ENCODE peak calls at places on chromosome 22, in eight cellular contexts. One of them, this sample, is unnamed.

GRCh38 chr22:22663861-22664800 is 19.7 kb downstream of the GGTLC2 start:
- DNase-seq in small intestine: no peak
- DNase-seq in globus pallidus: no peak
- DNase-seq in activated CD4-positive, alpha-beta T cell treated with anti-CD3 and anti-CD28 coated beads for 36 hours: no peak
- DNase-seq in mesothelial cell of epicardium: no peak
- DNase-seq in CD4-positive, alpha-beta memory T cell: no peak
- DNase-seq in ELR: no peak
- DNase-seq in cardiac muscle cell: no peak
- DNase-seq in this sample: no peak

GRCh38 chr22:29266564-29267461 is 968 bp downstream of the RHBDD3 start:
- DNase-seq in mesothelial cell of epicardium: no peak
- DNase-seq in small intestine: no peak
- DNase-seq in CD4-positive, alpha-beta memory T cell: no peak
- DNase-seq in ELR: peak
- DNase-seq in cardiac muscle cell: peak
- DNase-seq in globus pallidus: no peak
- DNase-seq in activated CD4-positive, alpha-beta T cell treated with anti-CD3 and anti-CD28 coated beads for 36 hours: no peak
- DNase-seq in this sample: no peak

GRCh38 chr22:30453731-30454510 is 17.9 kb downstream of the SEC14L3 start:
- DNase-seq in cardiac muscle cell: peak
- DNase-seq in CD4-positive, alpha-beta memory T cell: no peak
- DNase-seq in globus pallidus: no peak
- DNase-seq in small intestine: no peak
- DNase-seq in activated CD4-positive, alpha-beta T cell treated with anti-CD3 and anti-CD28 coated beads for 36 hours: peak
- DNase-seq in ELR: peak
- DNase-seq in mesothelial cell of epicardium: no peak
- DNase-seq in this sample: no peak

GRCh38 chr22:45645526-45646414 is 25.9 kb upstream of the ATXN10 start:
- DNase-seq in CD4-positive, alpha-beta memory T cell: peak
- DNase-seq in activated CD4-positive, alpha-beta T cell treated with anti-CD3 and anti-CD28 coated beads for 36 hours: peak
- DNase-seq in ELR: peak
- DNase-seq in cardiac muscle cell: peak
- DNase-seq in globus pallidus: peak
- DNase-seq in small intestine: peak
- DNase-seq in mesothelial cell of epicardium: peak
- DNase-seq in this sample: peak

GRCh38 chr22:30104501-30105156 is 24.4 kb downstream of the HORMAD2 start:
- DNase-seq in globus pallidus: no peak
- DNase-seq in small intestine: no peak
- DNase-seq in CD4-positive, alpha-beta memory T cell: peak
- DNase-seq in cardiac muscle cell: peak
- DNase-seq in mesothelial cell of epicardium: no peak
- DNase-seq in ELR: peak
- DNase-seq in activated CD4-positive, alpha-beta T cell treated with anti-CD3 and anti-CD28 coated beads for 36 hours: no peak
- DNase-seq in this sample: no peak

GRCh38 chr22:48473202-48473601 is 1354.5 kb downstream of the BRD1 start:
- DNase-seq in mesothelial cell of epicardium: no peak
- DNase-seq in activated CD4-positive, alpha-beta T cell treated with anti-CD3 and anti-CD28 coated beads for 36 hours: no peak
- DNase-seq in globus pallidus: no peak
- DNase-seq in cardiac muscle cell: no peak
- DNase-seq in ELR: no peak
- DNase-seq in CD4-positive, alpha-beta memory T cell: no peak
- DNase-seq in small intestine: no peak
- DNase-seq in this sample: no peak

GRCh38 chr22:44256860-44257560 is 55.7 kb downstream of the SHISAL1 start:
- DNase-seq in mesothelial cell of epicardium: no peak
- DNase-seq in CD4-positive, alpha-beta memory T cell: no peak
- DNase-seq in cardiac muscle cell: no peak
- DNase-seq in ELR: no peak
- DNase-seq in small intestine: no peak
- DNase-seq in activated CD4-positive, alpha-beta T cell treated with anti-CD3 and anti-CD28 coated beads for 36 hours: no peak
- DNase-seq in globus pallidus: no peak
- DNase-seq in this sample: no peak

GRCh38 chr22:37386441-37386840 is 40.8 kb downstream of the ELFN2 start:
- DNase-seq in ELR: no peak
- DNase-seq in globus pallidus: no peak
- DNase-seq in mesothelial cell of epicardium: no peak
- DNase-seq in activated CD4-positive, alpha-beta T cell treated with anti-CD3 and anti-CD28 coated beads for 36 hours: no peak
- DNase-seq in small intestine: no peak
- DNase-seq in cardiac muscle cell: no peak
- DNase-seq in CD4-positive, alpha-beta memory T cell: no peak
- DNase-seq in this sample: no peak

GRCh38 chr22:41994506-41994905 is 4.1 kb upstream of the WBP2NL start:
- DNase-seq in small intestine: no peak
- DNase-seq in globus pallidus: no peak
- DNase-seq in CD4-positive, alpha-beta memory T cell: no peak
- DNase-seq in activated CD4-positive, alpha-beta T cell treated with anti-CD3 and anti-CD28 coated beads for 36 hours: no peak
- DNase-seq in cardiac muscle cell: no peak
- DNase-seq in mesothelial cell of epicardium: no peak
- DNase-seq in ELR: no peak
- DNase-seq in this sample: peak

GRCh38 chr22:50015451-50016307 is 3.1 kb upstream of the IL17REL start:
- DNase-seq in mesothelial cell of epicardium: no peak
- DNase-seq in cardiac muscle cell: no peak
- DNase-seq in CD4-positive, alpha-beta memory T cell: no peak
- DNase-seq in ELR: no peak
- DNase-seq in activated CD4-positive, alpha-beta T cell treated with anti-CD3 and anti-CD28 coated beads for 36 hours: no peak
- DNase-seq in small intestine: no peak
- DNase-seq in globus pallidus: no peak
- DNase-seq in this sample: peak

GRCh38 chr22:31952094-31952401 is 7.7 kb downstream of the YWHAH start:
- DNase-seq in small intestine: no peak
- DNase-seq in globus pallidus: no peak
- DNase-seq in mesothelial cell of epicardium: no peak
- DNase-seq in cardiac muscle cell: peak
- DNase-seq in CD4-positive, alpha-beta memory T cell: no peak
- DNase-seq in activated CD4-positive, alpha-beta T cell treated with anti-CD3 and anti-CD28 coated beads for 36 hours: no peak
- DNase-seq in ELR: peak
- DNase-seq in this sample: no peak

GRCh38 chr22:40177738-40178416 is at the start of gene TNRC6B:
- DNase-seq in activated CD4-positive, alpha-beta T cell treated with anti-CD3 and anti-CD28 coated beads for 36 hours: peak
- DNase-seq in ELR: peak
- DNase-seq in cardiac muscle cell: peak
- DNase-seq in globus pallidus: peak
- DNase-seq in CD4-positive, alpha-beta memory T cell: peak
- DNase-seq in small intestine: peak
- DNase-seq in mesothelial cell of epicardium: no peak
- DNase-seq in this sample: no peak

GRCh38 chr22:26324150-26324549 is 104.9 kb upstream of the ASPHD2 start:
- DNase-seq in CD4-positive, alpha-beta memory T cell: no peak
- DNase-seq in ELR: no peak
- DNase-seq in activated CD4-positive, alpha-beta T cell treated with anti-CD3 and anti-CD28 coated beads for 36 hours: no peak
- DNase-seq in small intestine: no peak
- DNase-seq in cardiac muscle cell: no peak
- DNase-seq in globus pallidus: no peak
- DNase-seq in mesothelial cell of epicardium: no peak
- DNase-seq in this sample: no peak

GRCh38 chr22:29353286-29353685 is 35.1 kb downstream of the AP1B1 start:
- DNase-seq in mesothelial cell of epicardium: no peak
- DNase-seq in cardiac muscle cell: no peak
- DNase-seq in small intestine: no peak
- DNase-seq in globus pallidus: no peak
- DNase-seq in CD4-positive, alpha-beta memory T cell: no peak
- DNase-seq in activated CD4-positive, alpha-beta T cell treated with anti-CD3 and anti-CD28 coated beads for 36 hours: no peak
- DNase-seq in ELR: no peak
- DNase-seq in this sample: no peak

GRCh38 chr22:45548991-45549736 is 46.5 kb downstream of the FBLN1 start:
- DNase-seq in activated CD4-positive, alpha-beta T cell treated with anti-CD3 and anti-CD28 coated beads for 36 hours: no peak
- DNase-seq in ELR: peak
- DNase-seq in globus pallidus: no peak
- DNase-seq in small intestine: no peak
- DNase-seq in mesothelial cell of epicardium: no peak
- DNase-seq in CD4-positive, alpha-beta memory T cell: no peak
- DNase-seq in cardiac muscle cell: peak
- DNase-seq in this sample: peak

This sample was measured in chondrocyte.